ENCODE peak calls at places on chromosomes 13 and 19, in four cellular contexts. O is HepG2, T is HCT116, N is K562. R is an unnamed sample. For H3K4me1, the result is how much of the 10 kb centered on the place peaks cover.

GRCh38 chr19:38516802-38517201 is 83.3 kb downstream of the RYR1 start:
- DNase-seq in N (no peak), T (no peak), O (no peak), R (no peak)

GRCh38 chr19:33302974-33303790 is 848 bp upstream of the CEBPA start:
- DNase-seq in O (no peak), T (no peak), N (no peak), R (no peak)

GRCh38 chr19:13579388-13580060 is 73.2 kb upstream of the CACNA1A start:
- DNase-seq in N (no peak), T (no peak), O (no peak), R (no peak)

GRCh38 chr13:85417807-85418206 is 381.4 kb downstream of the SLITRK6 start:
- DNase-seq in N (no peak), O (no peak), T (no peak), R (no peak)

GRCh38 chr13:90717451-90717936 is 630.0 kb upstream of the MIR17HG start:
- DNase-seq in T (peak), O (no peak), N (no peak), R (no peak)

GRCh38 chr19:50878851-50879250 is 5.6 kb downstream of the KLK2 start:
- DNase-seq in N (peak), O (no peak), T (no peak), R (no peak)

GRCh38 chr19:14147797-14148605 is 11.6 kb upstream of the ASF1B start:
- DNase-seq in O (peak), T (peak), N (peak), R (no peak)

GRCh38 chr19:40592170-40592569 is 9.0 kb upstream of the LTBP4 start:
- DNase-seq in N (peak), T (no peak), O (peak), R (no peak)

GRCh38 chr13:99191900-99192399 is 8.7 kb upstream of the UBAC2 start:
- DNase-seq in N (peak), T (no peak), O (no peak), R (no peak)

GRCh38 chr13:100443998-100444328 is 144.6 kb downstream of the GGACT start:
- DNase-seq in N (no peak), T (no peak), O (no peak), R (no peak)

GRCh38 chr13:102012299-102013293 is 389.3 kb downstream of the FGF14 start:
- DNase-seq in N (no peak), T (no peak), O (no peak), R (no peak)

GRCh38 chr19:29139227-29139626 is 73.7 kb downstream of the UQCRFS1 start:
- DNase-seq in N (peak), O (no peak), T (no peak), R (no peak)

GRCh38 chr19:19342086-19343015 is 21.7 kb downstream of the MAU2 start:
- DNase-seq in T (peak), O (peak), N (peak), R (no peak)

GRCh38 chr19:13849991-13850909 is 26.7 kb upstream of the NANOS3 start:
- DNase-seq in N (peak), O (peak), T (no peak), R (no peak)

GRCh38 chr19:38425810-38426466 is at the start of gene RASGRP4:
- DNase-seq in N (peak), T (no peak), O (no peak), R (no peak)

GRCh38 chr19:29457413-29457812 is 68.4 kb upstream of the VSTM2B start:
- DNase-seq in T (no peak), O (no peak), N (no peak), R (no peak)

GRCh38 chr19:47112166-47112663 is 1.4 kb downstream of the ZC3H4 start:
- DNase-seq in O (peak), T (no peak), N (peak), R (no peak)

GRCh38 chr19:12994701-12995595 is at the start of gene NFIX:
- DNase-seq in O (peak), N (peak), T (no peak), R (no peak)

GRCh38 chr19:41706741-41707501 is 1.5 kb upstream of the CEACAM5 start:
- DNase-seq in T (peak), N (peak), O (peak), R (peak)

GRCh38 chr13:113941571-113942191 is 32.2 kb downstream of the C13orf46 start:
- DNase-seq in N (no peak), O (no peak), T (no peak), R (no peak)

GRCh38 chr19:6065685-6066365 is 44.5 kb downstream of the RFX2 start:
- DNase-seq in T (no peak), N (peak), O (peak), R (no peak)

GRCh38 chr19:48741222-48741999 is 1.0 kb upstream of the RASIP1 start:
- DNase-seq in T (no peak), N (peak), O (no peak), R (no peak)

GRCh38 chr19:41709951-41710645 is 1.7 kb downstream of the CEACAM5 start:
- DNase-seq in N (no peak), O (no peak), T (no peak), R (no peak)

GRCh38 chr13:75312884-75313520 is 169.0 kb downstream of the TBC1D4 start:
- DNase-seq in O (no peak), T (no peak), N (no peak), R (no peak)

GRCh38 chr13:97185291-97185690 is 36.8 kb upstream of the MBNL2 start:
- DNase-seq in T (no peak), O (no peak), N (no peak), R (no peak)

GRCh38 chr19:16325671-16326400 is 1.2 kb downstream of the KLF2 start:
- DNase-seq in N (no peak), O (no peak), T (no peak), R (no peak)

GRCh38 chr19:51421229-51422052 is 4.0 kb upstream of the SIGLEC10 start:
- DNase-seq in T (no peak), N (no peak), O (no peak), R (no peak)

GRCh38 chr13:97892717-97893116 is 60.8 kb upstream of the IPO5 start:
- DNase-seq in O (no peak), T (no peak), N (no peak), R (no peak)

GRCh38 chr19:39539165-39539518 is 819 bp downstream of the EID2 start:
- DNase-seq in O (peak), T (no peak), N (peak), R (peak)

GRCh38 chr19:42121666-42122069 is 10.6 kb downstream of the POU2F2 start:
- DNase-seq in T (no peak), O (no peak), N (no peak), R (no peak)

GRCh38 chr13:36090592-36090991 is 40.6 kb downstream of the DCLK1 start:
- DNase-seq in O (no peak), T (no peak), N (peak), R (no peak)

GRCh38 chr13:109140777-109141354 is 511.5 kb downstream of the MYO16 start:
- DNase-seq in T (no peak), O (no peak), N (no peak), R (no peak)

GRCh38 chr13:27751953-27752352 is 40.3 kb upstream of the GSX1 start:
- DNase-seq in N (no peak), T (no peak), O (no peak), R (no peak)

GRCh38 chr13:97346561-97347254 is 87.3 kb upstream of the RAP2A start:
- DNase-seq in N (no peak), T (no peak), O (no peak), R (no peak)

DNA sequence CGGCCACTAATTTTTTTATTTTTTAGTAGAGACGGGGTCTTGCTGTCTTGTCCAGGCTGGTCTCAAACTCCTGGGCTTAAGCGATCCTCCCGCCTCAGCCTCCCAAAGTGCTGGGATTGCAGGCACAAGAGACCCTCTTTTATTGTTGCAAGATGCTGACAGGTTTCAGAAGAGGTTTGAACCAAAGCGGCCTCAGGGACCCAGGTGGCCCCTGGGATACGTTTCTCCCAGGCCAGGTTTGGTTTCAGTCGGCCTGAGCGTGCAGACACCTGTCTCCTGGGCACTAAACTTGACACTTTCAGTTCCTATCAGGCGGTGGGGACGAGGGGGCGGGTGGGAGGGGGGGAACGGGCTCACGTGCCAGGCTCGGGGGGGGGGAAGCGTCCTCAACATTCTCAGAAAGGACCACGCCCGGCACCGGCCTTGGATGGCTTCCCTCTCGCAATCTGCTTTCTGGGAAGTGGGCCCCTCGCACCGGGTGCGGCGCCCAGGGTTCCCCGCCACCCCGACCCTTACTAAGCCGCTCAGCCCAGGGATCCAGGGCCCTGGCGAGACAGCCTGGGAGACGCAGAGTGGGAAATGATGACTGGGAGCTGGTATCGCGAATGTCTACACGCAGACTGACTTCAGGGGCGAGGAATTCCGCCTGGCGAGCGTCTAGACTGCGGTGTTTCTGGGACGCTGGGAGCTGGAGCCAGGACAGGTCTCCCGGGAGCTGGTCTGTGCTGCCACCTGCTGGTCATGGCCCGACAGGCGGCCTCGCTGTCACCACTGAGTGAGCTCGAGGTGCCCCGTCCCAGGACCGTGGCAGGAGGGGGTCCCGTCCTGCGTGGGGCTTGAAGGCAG is 91.6 kb downstream of the GNG7 start:
- DNase-seq in T (peak), O (peak), N (peak), R (no peak)
- H3K4me1 ChIP-seq in T (under half), O (under half), N (under half), R (under half)

DNA sequence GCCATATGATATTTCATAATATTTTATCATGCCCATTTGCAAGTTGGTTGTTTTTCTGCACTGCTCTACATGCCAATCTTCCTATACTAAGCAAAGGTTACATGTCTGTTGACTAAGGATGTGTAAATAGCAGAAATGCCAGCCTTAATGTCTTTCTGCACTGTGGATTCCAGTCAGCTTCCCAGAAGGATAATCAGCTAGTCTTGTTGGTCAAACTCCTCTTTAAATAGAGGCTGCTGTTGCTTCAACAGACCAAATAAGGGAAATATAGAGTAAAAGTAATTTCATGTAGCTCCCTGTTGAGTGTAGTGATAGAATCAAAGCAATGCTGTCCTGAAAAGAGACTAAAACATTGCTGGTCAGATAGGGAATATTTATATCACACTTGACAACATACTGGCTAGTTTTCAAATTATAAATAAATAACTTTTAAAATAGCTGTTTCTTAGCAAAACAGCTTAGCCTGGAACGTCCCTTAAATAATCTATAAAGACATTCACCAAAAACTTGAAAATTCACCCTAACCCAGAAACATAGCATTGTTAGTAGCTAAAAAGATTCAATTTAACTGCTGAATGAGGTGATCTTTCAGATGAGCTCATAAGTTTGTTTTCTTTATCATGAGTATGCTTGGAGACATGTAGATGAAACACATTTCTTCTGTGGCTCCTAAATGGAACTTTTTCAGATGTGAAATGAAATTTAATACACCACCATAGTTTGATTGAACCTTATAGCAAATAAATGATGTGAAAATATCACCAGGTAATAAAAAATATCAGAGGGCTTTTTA is 56.6 kb downstream of the FRY start:
- DNase-seq in O (peak), N (no peak), T (no peak), R (no peak)
- TF ChIP-seq TCF7L2 in O (no peak), N (no peak), T (no peak), R (no peak)

DNA sequence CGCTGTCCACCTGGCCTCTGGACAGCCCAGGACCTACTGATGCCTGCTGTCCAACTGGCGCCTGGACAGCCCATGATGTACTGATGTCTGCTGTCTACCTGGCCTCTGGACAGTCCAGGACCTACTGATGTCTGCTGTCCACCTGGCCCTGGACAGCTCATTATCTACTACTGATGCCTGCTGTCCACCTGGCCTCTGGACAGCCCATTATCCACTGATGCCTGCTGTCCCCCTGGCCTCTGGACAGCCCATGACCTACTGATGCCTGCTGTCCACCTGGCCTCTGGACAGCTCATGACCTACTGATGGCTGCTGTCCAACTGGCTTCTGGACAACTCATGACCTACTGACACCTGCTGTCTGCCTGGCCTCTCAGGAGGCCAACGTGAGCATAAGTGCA is 208.1 kb downstream of the TEX29 start:
- DNase-seq in O (no peak), N (no peak), T (no peak), R (no peak)
- TF ChIP-seq CTCF in O (no peak), N (no peak), T (no peak), R (no peak)

GRCh38 chr13:46687810-46688209 is 109.2 kb downstream of the ESD start:
- DNase-seq in N (peak), O (peak), T (peak), R (no peak)
- H3K4me1 ChIP-seq in N (under half), O (half or more), T (under half), R (under half)

GRCh38 chr13:72726721-72727416 is 560 bp downstream of the MZT1 start:
- DNase-seq in N (peak), T (peak), O (peak), R (no peak)
- TF ChIP-seq TCF7L2 in N (no peak), T (no peak), O (no peak), R (no peak)

GRCh38 chr19:52601025-52601973 is 31.2 kb downstream of the ZNF701 start:
- DNase-seq in O (peak), T (peak), N (peak), R (peak)
- TF ChIP-seq CTCF in O (no peak), T (no peak), N (no peak), R (peak)

GRCh38 chr13:70253834-70254233 is 145.6 kb upstream of the KLHL1 start:
- DNase-seq in N (no peak), O (peak), T (no peak), R (no peak)

GRCh38 chr13:70253411-70253810 is 145.2 kb upstream of the KLHL1 start:
- DNase-seq in N (no peak), O (no peak), T (no peak), R (no peak)

GRCh38 chr13:70255406-70255991 is 147.2 kb upstream of the KLHL1 start:
- DNase-seq in N (no peak), T (no peak), O (no peak), R (no peak)
- H3K4me1 ChIP-seq in N (under half), T (under half), O (under half), R (under half)